ENCODE peak calls at places on chromosome 7, in eight cellular contexts. L is A549, T is sigmoid colon, K is heart left ventricle, W is tibial nerve, F is spleen, R is uterus, Z is esophagus squamous epithelium. I is an unnamed sample.
A peak's percentile ranks its signal among the peaks of the same experiment; 100 is the strongest.

GRCh38 chr7:40232242-40232929 is 97.6 kb downstream of the SUGCT start:
- DNase-seq in K (no peak), T (no peak), Z (no peak), R (peak; percentile 30), W (no peak), L (peak; percentile 56), F (no peak), I (no peak)

GRCh38 chr7:126605553-126605952 is 647.2 kb downstream of the GRM8 start:
- DNase-seq in R (no peak), K (no peak), L (no peak), T (no peak), W (no peak), Z (no peak), F (no peak), I (no peak)

GRCh38 chr7:93461350-93461749 is 113.2 kb downstream of the CALCR start:
- DNase-seq in L (peak; percentile 8), T (no peak), R (no peak), K (no peak), F (no peak), W (no peak), Z (no peak), I (no peak)

GRCh38 chr7:78141533-78142281 is 343.1 kb downstream of the PHTF2 start:
- DNase-seq in Z (no peak), L (no peak), T (no peak), F (no peak), W (no peak), K (no peak), R (no peak), I (no peak)

GRCh38 chr7:45324683-45325237 is 167.2 kb downstream of the RAMP3 start:
- DNase-seq in Z (no peak), W (no peak), T (no peak), K (no peak), R (no peak), L (no peak), F (no peak), I (no peak)

GRCh38 chr7:77330169-77330882 is 85.8 kb downstream of the GSAP start:
- DNase-seq in L (no peak), R (peak; percentile 27), W (no peak), F (no peak), K (no peak), T (no peak), Z (no peak), I (no peak)

GRCh38 chr7:2688409-2689342 is 674 bp downstream of the AMZ1 start:
- DNase-seq in K (no peak), L (no peak), T (no peak), W (no peak), Z (no peak), R (no peak), F (peak; percentile 70), I (no peak)

GRCh38 chr7:112495820-112496462 is 15.2 kb downstream of the LSMEM1 start:
- DNase-seq in L (peak; percentile 69), Z (no peak), T (peak; percentile 79), K (peak; percentile 46), R (peak; percentile 67), F (no peak), W (peak; percentile 28), I (no peak)

GRCh38 chr7:91088156-91088555 is 176.1 kb upstream of the FZD1 start:
- DNase-seq in Z (no peak), F (no peak), K (no peak), R (no peak), L (no peak), W (no peak), T (no peak), I (no peak)

GRCh38 chr7:25389489-25390106 is 161.3 kb upstream of the NPVF start:
- DNase-seq in W (no peak), R (no peak), F (no peak), K (no peak), L (peak; percentile 54), T (no peak), Z (no peak), I (no peak)

GRCh38 chr7:64625114-64626082 is 40.5 kb upstream of the ZNF107 start:
- DNase-seq in Z (no peak), K (no peak), L (no peak), F (no peak), T (no peak), R (no peak), W (no peak), I (no peak)

GRCh38 chr7:5296015-5296621 is 13.4 kb downstream of the SLC29A4 start:
- DNase-seq in K (no peak), Z (no peak), L (no peak), F (no peak), R (no peak), T (no peak), W (no peak), I (no peak)

GRCh38 chr7:105806592-105807266 is 69.7 kb downstream of the ATXN7L1 start:
- DNase-seq in Z (no peak), W (no peak), R (no peak), L (peak; percentile 43), F (no peak), T (no peak), K (no peak), I (no peak)

GRCh38 chr7:157013602-157014549 is 3.4 kb upstream of the MNX1 start:
- DNase-seq in W (no peak), T (no peak), L (no peak), Z (no peak), K (no peak), F (no peak), R (no peak), I (no peak)

GRCh38 chr7:39691821-39692220 is 68.4 kb downstream of the RALA start:
- DNase-seq in Z (no peak), R (no peak), K (no peak), T (no peak), L (no peak), W (no peak), F (no peak), I (no peak)

GRCh38 chr7:147053761-147054160 is 937.2 kb downstream of the CNTNAP2 start:
- DNase-seq in W (no peak), L (no peak), K (no peak), Z (no peak), R (no peak), T (no peak), F (no peak), I (no peak)

DNA sequence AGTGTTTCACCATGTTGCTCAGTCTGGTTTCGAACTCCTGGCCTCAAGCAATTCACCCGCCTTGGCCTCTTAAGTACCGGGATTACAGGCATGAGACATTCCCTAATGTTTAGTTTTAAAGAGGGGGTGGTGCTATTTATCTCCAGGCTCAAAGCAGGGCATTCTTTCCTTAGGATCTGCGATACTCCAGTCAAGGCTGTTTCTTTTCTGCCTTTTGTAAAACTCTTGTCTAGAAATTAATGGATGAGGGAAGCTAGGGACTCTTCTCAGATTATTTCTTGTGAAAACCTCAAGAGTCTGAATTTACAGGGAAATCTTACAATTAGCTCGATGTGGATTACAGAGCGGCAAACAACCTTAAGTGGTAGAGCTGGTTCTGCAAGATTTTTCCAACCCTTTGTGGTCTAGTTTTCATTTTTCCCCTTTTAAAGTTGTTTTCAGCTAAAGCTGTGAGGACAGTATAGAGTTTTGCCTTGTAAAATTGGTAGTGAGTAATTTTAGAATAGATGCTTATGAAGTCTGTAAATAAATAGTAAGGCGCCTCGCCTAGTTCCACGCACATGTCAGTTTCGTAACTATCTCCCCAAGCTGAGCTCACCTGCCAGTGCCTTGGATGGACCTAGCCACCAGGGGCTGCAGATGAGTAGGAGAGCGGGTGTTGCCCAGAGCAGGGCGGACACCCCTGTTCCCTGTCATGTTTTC is 53.1 kb downstream of the CUX1 start:
- DNase-seq in L (peak; percentile 78), F (no peak), T (no peak), W (no peak), Z (no peak), R (no peak), K (no peak), I (no peak)
- TF ChIP-seq CTCF in L (peak; percentile 17), F (no peak), T (no peak), W (no peak), Z (peak; percentile 69), R (no peak), K (no peak), I (no peak)

GRCh38 chr7:149748223-149748874 is 25.0 kb downstream of the ZNF467 start:
- DNase-seq in L (peak; percentile 19), K (no peak), F (peak; percentile 58), Z (no peak), R (no peak), T (no peak), W (no peak), I (no peak)
- H3K4me3 ChIP-seq in L (no peak overlapping the region), K (no peak overlapping the region), F (no peak overlapping the region), Z (no peak overlapping the region), R (no peak overlapping the region), T (no peak overlapping the region), W (no peak overlapping the region), I (no peak overlapping the region)

GRCh38 chr7:128097211-128097731 is 66.0 kb upstream of the LRRC4 start:
- DNase-seq in T (no peak), W (no peak), L (no peak), F (no peak), R (no peak), Z (no peak), K (no peak), I (no peak)

GRCh38 chr7:128100949-128101713 is 69.9 kb upstream of the LRRC4 start:
- DNase-seq in R (no peak), T (no peak), L (no peak), W (no peak), K (no peak), Z (no peak), F (no peak), I (peak; percentile 30)

GRCh38 chr7:128100225-128100948 is 69.2 kb upstream of the LRRC4 start:
- DNase-seq in R (no peak), F (no peak), W (no peak), T (no peak), L (no peak), K (no peak), Z (no peak), I (no peak)

GRCh38 chr7:128099204-128099671 is 68.0 kb upstream of the LRRC4 start:
- DNase-seq in W (no peak), R (no peak), F (no peak), K (no peak), L (no peak), Z (no peak), T (no peak), I (no peak)

DNA sequence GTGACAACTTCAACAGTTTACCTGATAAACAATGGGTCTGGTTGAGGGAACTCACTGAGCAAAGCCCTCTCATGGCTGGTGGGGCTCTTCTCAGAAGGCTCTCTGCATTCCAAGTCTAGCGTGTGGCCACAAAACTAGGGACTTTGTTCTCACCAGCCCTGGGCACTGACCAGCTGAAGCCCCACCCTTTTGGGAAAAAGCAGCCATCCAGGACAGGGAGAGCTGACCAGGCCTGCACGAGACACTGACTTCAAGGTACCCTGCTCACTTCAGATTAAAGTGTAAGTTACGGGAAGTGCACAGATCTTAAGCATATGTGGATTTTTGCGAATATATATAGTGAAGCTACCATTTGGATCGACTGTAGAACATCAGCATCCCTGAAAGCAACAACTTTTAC is 67.4 kb upstream of the LRRC4 start:
- DNase-seq in L (no peak), R (no peak), K (no peak), F (no peak), T (no peak), W (no peak), Z (no peak), I (no peak)
- TF ChIP-seq POLR2A in L (no peak), R (no peak), K (no peak), F (no peak), T (no peak), W (no peak), Z (no peak), I (no peak)

DNA sequence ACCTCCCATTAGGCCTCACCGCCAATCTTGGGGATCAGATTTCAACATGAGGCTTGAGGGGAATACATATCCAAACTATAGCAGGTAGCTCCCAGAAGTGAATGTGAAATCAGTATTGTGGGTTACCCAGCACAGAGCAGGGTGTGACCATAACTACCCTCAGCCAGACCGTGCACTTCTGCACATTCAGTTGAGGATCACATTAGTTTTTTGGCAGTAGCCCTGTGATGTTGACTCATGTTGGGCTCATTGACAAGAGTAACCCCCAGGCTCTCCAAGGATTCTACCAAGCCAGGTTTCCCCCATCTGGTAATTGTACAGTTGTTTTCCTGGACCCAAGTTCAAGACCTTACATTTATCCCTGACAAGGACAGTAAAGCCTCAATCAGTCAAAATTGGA is 11.7 kb upstream of the CPA4 start:
- DNase-seq in K (no peak), L (no peak), Z (no peak), F (no peak), T (no peak), R (no peak), W (no peak), I (no peak)
- TF ChIP-seq CTCF in K (no peak), L (no peak), Z (no peak), F (no peak), T (no peak), R (no peak), W (no peak), I (no peak)